ENCODE peak calls at places on chromosome 17, in five cellular contexts. One of them, this sample, is unnamed.

GRCh38 chr17:65388911-65389310 is 172.5 kb downstream of the AXIN2 start:
- DNase-seq in tibial nerve: no peak
- DNase-seq in NCI-H345: no peak
- DNase-seq in T-cell: no peak
- DNase-seq in C1 segment of cervical spinal cord: no peak
- DNase-seq in this sample: no peak

GRCh38 chr17:3032258-3033247 is 30.9 kb downstream of the OR1D5 start:
- DNase-seq in tibial nerve: no peak
- DNase-seq in NCI-H345: no peak
- DNase-seq in T-cell: no peak
- DNase-seq in C1 segment of cervical spinal cord: no peak
- DNase-seq in this sample: no peak

GRCh38 chr17:76104896-76105231 is 1.3 kb upstream of the EXOC7 start:
- DNase-seq in tibial nerve: no peak
- DNase-seq in NCI-H345: no peak
- DNase-seq in T-cell: no peak
- DNase-seq in C1 segment of cervical spinal cord: no peak
- DNase-seq in this sample: no peak

GRCh38 chr17:61196302-61196704 is 203.3 kb upstream of the TBX2 start:
- DNase-seq in tibial nerve: no peak
- DNase-seq in NCI-H345: no peak
- DNase-seq in T-cell: no peak
- DNase-seq in C1 segment of cervical spinal cord: no peak
- DNase-seq in this sample: no peak

GRCh38 chr17:66276328-66276937 is 26.0 kb upstream of the PRKCA start:
- DNase-seq in tibial nerve: no peak
- DNase-seq in NCI-H345: no peak
- DNase-seq in T-cell: no peak
- DNase-seq in C1 segment of cervical spinal cord: no peak
- DNase-seq in this sample: no peak

GRCh38 chr17:72782985-72783701 is 309.3 kb downstream of the SLC39A11 start:
- DNase-seq in tibial nerve: no peak
- DNase-seq in NCI-H345: no peak
- DNase-seq in T-cell: no peak
- DNase-seq in C1 segment of cervical spinal cord: no peak
- DNase-seq in this sample: no peak

GRCh38 chr17:19244796-19245195 is 7.6 kb downstream of the EPN2 start:
- DNase-seq in tibial nerve: no peak
- DNase-seq in NCI-H345: peak
- DNase-seq in T-cell: no peak
- DNase-seq in C1 segment of cervical spinal cord: no peak
- DNase-seq in this sample: no peak

GRCh38 chr17:4327638-4328037 is 38.8 kb downstream of the UBE2G1 start:
- DNase-seq in tibial nerve: no peak
- DNase-seq in NCI-H345: no peak
- DNase-seq in T-cell: no peak
- DNase-seq in C1 segment of cervical spinal cord: no peak
- DNase-seq in this sample: no peak

GRCh38 chr17:80018917-80019651 is 16.6 kb downstream of the TBC1D16 start:
- DNase-seq in tibial nerve: no peak
- DNase-seq in NCI-H345: no peak
- DNase-seq in T-cell: no peak
- DNase-seq in C1 segment of cervical spinal cord: no peak
- DNase-seq in this sample: no peak

GRCh38 chr17:4858880-4859260 is 25.7 kb downstream of the MINK1 start:
- DNase-seq in tibial nerve: no peak
- DNase-seq in NCI-H345: no peak
- DNase-seq in T-cell: no peak
- DNase-seq in C1 segment of cervical spinal cord: peak
- DNase-seq in this sample: no peak

GRCh38 chr17:37796081-37796480 is 51.2 kb upstream of the HNF1B start:
- DNase-seq in tibial nerve: no peak
- DNase-seq in NCI-H345: no peak
- DNase-seq in T-cell: no peak
- DNase-seq in C1 segment of cervical spinal cord: no peak
- DNase-seq in this sample: no peak

GRCh38 chr17:3983945-3984484 is 19.8 kb upstream of the ATP2A3 start:
- DNase-seq in tibial nerve: no peak
- DNase-seq in NCI-H345: no peak
- DNase-seq in T-cell: no peak
- DNase-seq in C1 segment of cervical spinal cord: no peak
- DNase-seq in this sample: no peak

GRCh38 chr17:74288785-74289184 is 14.8 kb downstream of the DNAI2 start:
- DNase-seq in tibial nerve: no peak
- DNase-seq in NCI-H345: no peak
- DNase-seq in T-cell: no peak
- DNase-seq in C1 segment of cervical spinal cord: no peak
- DNase-seq in this sample: no peak

GRCh38 chr17:44775136-44775837 is 16.5 kb downstream of the ADAM11 start:
- DNase-seq in tibial nerve: no peak
- DNase-seq in NCI-H345: peak
- DNase-seq in T-cell: peak
- DNase-seq in C1 segment of cervical spinal cord: peak
- DNase-seq in this sample: peak

GRCh38 chr17:57739402-57740224 is 5.5 kb downstream of the CCDC182 start:
- DNase-seq in tibial nerve: no peak
- DNase-seq in NCI-H345: peak
- DNase-seq in T-cell: no peak
- DNase-seq in C1 segment of cervical spinal cord: no peak
- DNase-seq in this sample: peak

GRCh38 chr17:81061027-81061426 is 26.1 kb downstream of the BAIAP2 start:
- DNase-seq in tibial nerve: no peak
- DNase-seq in NCI-H345: no peak
- DNase-seq in T-cell: no peak
- DNase-seq in C1 segment of cervical spinal cord: no peak
- DNase-seq in this sample: no peak

GRCh38 chr17:19945009-19945650 is 32.5 kb downstream of the AKAP10 start:
- DNase-seq in tibial nerve: no peak
- DNase-seq in NCI-H345: no peak
- DNase-seq in T-cell: no peak
- DNase-seq in C1 segment of cervical spinal cord: no peak
- DNase-seq in this sample: no peak

GRCh38 chr17:1947229-1947742 is 77.8 kb downstream of the RTN4RL1 start:
- DNase-seq in tibial nerve: no peak
- DNase-seq in NCI-H345: no peak
- DNase-seq in T-cell: no peak
- DNase-seq in C1 segment of cervical spinal cord: no peak
- DNase-seq in this sample: no peak

GRCh38 chr17:79038545-79039135 is 14.7 kb downstream of the C1QTNF1 start:
- DNase-seq in tibial nerve: peak
- DNase-seq in NCI-H345: no peak
- DNase-seq in T-cell: no peak
- DNase-seq in C1 segment of cervical spinal cord: no peak
- DNase-seq in this sample: no peak

GRCh38 chr17:57107498-57108101 is 22.6 kb downstream of the AKAP1 start:
- DNase-seq in tibial nerve: no peak
- DNase-seq in NCI-H345: peak
- DNase-seq in T-cell: no peak
- DNase-seq in C1 segment of cervical spinal cord: no peak
- DNase-seq in this sample: no peak

GRCh38 chr17:79089720-79090502 is 15.3 kb downstream of the ENGASE start:
- DNase-seq in tibial nerve: no peak
- DNase-seq in NCI-H345: no peak
- DNase-seq in T-cell: no peak
- DNase-seq in C1 segment of cervical spinal cord: no peak
- DNase-seq in this sample: no peak

GRCh38 chr17:62008294-62008693 is 56.8 kb downstream of the MED13 start:
- DNase-seq in tibial nerve: no peak
- DNase-seq in NCI-H345: no peak
- DNase-seq in T-cell: no peak
- DNase-seq in C1 segment of cervical spinal cord: no peak
- DNase-seq in this sample: no peak

This sample was measured in GDM1.